ENCODE peak calls at places on chromosome 15, in eight cellular contexts. One of them, this sample, is unnamed.

GRCh38 chr15:96336643-96337353 is 6.3 kb downstream of the NR2F2 start:
- DNase-seq in CD8-positive, alpha-beta T cell: no peak
- DNase-seq in hepatocyte: no peak
- DNase-seq in activated naive CD4-positive, alpha-beta T cell treated with anti-CD3 and anti-CD28 coated beads, Interleukin-2, amount 10 ng/mL, durations not matched to agents 7 days and 5 days: no peak
- DNase-seq in occipital lobe: no peak
- DNase-seq in HFFc6: no peak
- DNase-seq in cardiac fibroblast: peak
- DNase-seq in fibroblast of gingiva: no peak
- DNase-seq in this sample: peak

GRCh38 chr15:60134609-60135008 is 130.5 kb downstream of the FOXB1 start:
- DNase-seq in CD8-positive, alpha-beta T cell: no peak
- DNase-seq in hepatocyte: no peak
- DNase-seq in activated naive CD4-positive, alpha-beta T cell treated with anti-CD3 and anti-CD28 coated beads, Interleukin-2, amount 10 ng/mL, durations not matched to agents 7 days and 5 days: no peak
- DNase-seq in occipital lobe: no peak
- DNase-seq in HFFc6: no peak
- DNase-seq in cardiac fibroblast: no peak
- DNase-seq in fibroblast of gingiva: no peak
- DNase-seq in this sample: no peak

GRCh38 chr15:88635343-88635742 is 3.5 kb upstream of the ISG20 start:
- DNase-seq in CD8-positive, alpha-beta T cell: peak
- DNase-seq in hepatocyte: no peak
- DNase-seq in activated naive CD4-positive, alpha-beta T cell treated with anti-CD3 and anti-CD28 coated beads, Interleukin-2, amount 10 ng/mL, durations not matched to agents 7 days and 5 days: peak
- DNase-seq in occipital lobe: no peak
- DNase-seq in HFFc6: no peak
- DNase-seq in cardiac fibroblast: no peak
- DNase-seq in fibroblast of gingiva: peak
- DNase-seq in this sample: no peak

GRCh38 chr15:101100593-101101442 is 151.0 kb downstream of the CHSY1 start:
- DNase-seq in CD8-positive, alpha-beta T cell: no peak
- DNase-seq in hepatocyte: no peak
- DNase-seq in activated naive CD4-positive, alpha-beta T cell treated with anti-CD3 and anti-CD28 coated beads, Interleukin-2, amount 10 ng/mL, durations not matched to agents 7 days and 5 days: no peak
- DNase-seq in occipital lobe: no peak
- DNase-seq in HFFc6: no peak
- DNase-seq in cardiac fibroblast: no peak
- DNase-seq in fibroblast of gingiva: no peak
- DNase-seq in this sample: no peak

GRCh38 chr15:89673162-89673506 is 6.0 kb downstream of the PLIN1 start:
- DNase-seq in CD8-positive, alpha-beta T cell: no peak
- DNase-seq in hepatocyte: no peak
- DNase-seq in activated naive CD4-positive, alpha-beta T cell treated with anti-CD3 and anti-CD28 coated beads, Interleukin-2, amount 10 ng/mL, durations not matched to agents 7 days and 5 days: peak
- DNase-seq in occipital lobe: no peak
- DNase-seq in HFFc6: no peak
- DNase-seq in cardiac fibroblast: peak
- DNase-seq in fibroblast of gingiva: no peak
- DNase-seq in this sample: no peak

GRCh38 chr15:84749111-84749991 is 959 bp downstream of the ZNF592 start:
- DNase-seq in CD8-positive, alpha-beta T cell: peak
- DNase-seq in hepatocyte: peak
- DNase-seq in activated naive CD4-positive, alpha-beta T cell treated with anti-CD3 and anti-CD28 coated beads, Interleukin-2, amount 10 ng/mL, durations not matched to agents 7 days and 5 days: peak
- DNase-seq in occipital lobe: no peak
- DNase-seq in HFFc6: no peak
- DNase-seq in cardiac fibroblast: peak
- DNase-seq in fibroblast of gingiva: peak
- DNase-seq in this sample: peak

GRCh38 chr15:59687831-59688230 is 1.3 kb downstream of the BNIP2 start:
- DNase-seq in CD8-positive, alpha-beta T cell: peak
- DNase-seq in hepatocyte: no peak
- DNase-seq in activated naive CD4-positive, alpha-beta T cell treated with anti-CD3 and anti-CD28 coated beads, Interleukin-2, amount 10 ng/mL, durations not matched to agents 7 days and 5 days: peak
- DNase-seq in occipital lobe: no peak
- DNase-seq in HFFc6: no peak
- DNase-seq in cardiac fibroblast: peak
- DNase-seq in fibroblast of gingiva: no peak
- DNase-seq in this sample: no peak

GRCh38 chr15:48367483-48367882 is 36.3 kb downstream of the DUT start:
- DNase-seq in CD8-positive, alpha-beta T cell: no peak
- DNase-seq in hepatocyte: no peak
- DNase-seq in activated naive CD4-positive, alpha-beta T cell treated with anti-CD3 and anti-CD28 coated beads, Interleukin-2, amount 10 ng/mL, durations not matched to agents 7 days and 5 days: no peak
- DNase-seq in occipital lobe: no peak
- DNase-seq in HFFc6: no peak
- DNase-seq in cardiac fibroblast: peak
- DNase-seq in fibroblast of gingiva: peak
- DNase-seq in this sample: no peak

GRCh38 chr15:48645558-48646330 is at the start of gene FBN1:
- DNase-seq in CD8-positive, alpha-beta T cell: no peak
- DNase-seq in hepatocyte: peak
- DNase-seq in activated naive CD4-positive, alpha-beta T cell treated with anti-CD3 and anti-CD28 coated beads, Interleukin-2, amount 10 ng/mL, durations not matched to agents 7 days and 5 days: peak
- DNase-seq in occipital lobe: peak
- DNase-seq in HFFc6: peak
- DNase-seq in cardiac fibroblast: peak
- DNase-seq in fibroblast of gingiva: peak
- DNase-seq in this sample: peak

GRCh38 chr15:101145362-101145761 is 106.5 kb downstream of the CHSY1 start:
- DNase-seq in CD8-positive, alpha-beta T cell: no peak
- DNase-seq in hepatocyte: no peak
- DNase-seq in activated naive CD4-positive, alpha-beta T cell treated with anti-CD3 and anti-CD28 coated beads, Interleukin-2, amount 10 ng/mL, durations not matched to agents 7 days and 5 days: no peak
- DNase-seq in occipital lobe: no peak
- DNase-seq in HFFc6: no peak
- DNase-seq in cardiac fibroblast: no peak
- DNase-seq in fibroblast of gingiva: no peak
- DNase-seq in this sample: no peak

GRCh38 chr15:70494861-70495571 is 268.3 kb downstream of the UACA start:
- DNase-seq in CD8-positive, alpha-beta T cell: no peak
- DNase-seq in hepatocyte: peak
- DNase-seq in activated naive CD4-positive, alpha-beta T cell treated with anti-CD3 and anti-CD28 coated beads, Interleukin-2, amount 10 ng/mL, durations not matched to agents 7 days and 5 days: no peak
- DNase-seq in occipital lobe: no peak
- DNase-seq in HFFc6: peak
- DNase-seq in cardiac fibroblast: peak
- DNase-seq in fibroblast of gingiva: peak
- DNase-seq in this sample: no peak

GRCh38 chr15:88218557-88219214 is 37.9 kb downstream of the NTRK3 start:
- DNase-seq in CD8-positive, alpha-beta T cell: no peak
- DNase-seq in hepatocyte: no peak
- DNase-seq in activated naive CD4-positive, alpha-beta T cell treated with anti-CD3 and anti-CD28 coated beads, Interleukin-2, amount 10 ng/mL, durations not matched to agents 7 days and 5 days: no peak
- DNase-seq in occipital lobe: no peak
- DNase-seq in HFFc6: no peak
- DNase-seq in cardiac fibroblast: no peak
- DNase-seq in fibroblast of gingiva: no peak
- DNase-seq in this sample: no peak

GRCh38 chr15:63531586-63531985 is 27.2 kb downstream of the USP3 start:
- DNase-seq in CD8-positive, alpha-beta T cell: no peak
- DNase-seq in hepatocyte: no peak
- DNase-seq in activated naive CD4-positive, alpha-beta T cell treated with anti-CD3 and anti-CD28 coated beads, Interleukin-2, amount 10 ng/mL, durations not matched to agents 7 days and 5 days: no peak
- DNase-seq in occipital lobe: no peak
- DNase-seq in HFFc6: no peak
- DNase-seq in cardiac fibroblast: no peak
- DNase-seq in fibroblast of gingiva: no peak
- DNase-seq in this sample: no peak

GRCh38 chr15:74785716-74786032 is 3.8 kb downstream of the CSK start:
- DNase-seq in CD8-positive, alpha-beta T cell: no peak
- DNase-seq in hepatocyte: no peak
- DNase-seq in activated naive CD4-positive, alpha-beta T cell treated with anti-CD3 and anti-CD28 coated beads, Interleukin-2, amount 10 ng/mL, durations not matched to agents 7 days and 5 days: peak
- DNase-seq in occipital lobe: no peak
- DNase-seq in HFFc6: no peak
- DNase-seq in cardiac fibroblast: no peak
- DNase-seq in fibroblast of gingiva: no peak
- DNase-seq in this sample: no peak

GRCh38 chr15:49832421-49832980 is 211.7 kb downstream of the DTWD1 start:
- DNase-seq in CD8-positive, alpha-beta T cell: no peak
- DNase-seq in hepatocyte: peak
- DNase-seq in activated naive CD4-positive, alpha-beta T cell treated with anti-CD3 and anti-CD28 coated beads, Interleukin-2, amount 10 ng/mL, durations not matched to agents 7 days and 5 days: no peak
- DNase-seq in occipital lobe: no peak
- DNase-seq in HFFc6: no peak
- DNase-seq in cardiac fibroblast: peak
- DNase-seq in fibroblast of gingiva: peak
- DNase-seq in this sample: no peak

GRCh38 chr15:75578948-75579908 is at the start of gene PTPN9:
- DNase-seq in CD8-positive, alpha-beta T cell: peak
- DNase-seq in hepatocyte: peak
- DNase-seq in activated naive CD4-positive, alpha-beta T cell treated with anti-CD3 and anti-CD28 coated beads, Interleukin-2, amount 10 ng/mL, durations not matched to agents 7 days and 5 days: peak
- DNase-seq in occipital lobe: peak
- DNase-seq in HFFc6: peak
- DNase-seq in cardiac fibroblast: peak
- DNase-seq in fibroblast of gingiva: peak
- DNase-seq in this sample: peak

GRCh38 chr15:39579487-39580116 is 1.3 kb upstream of the THBS1 start:
- DNase-seq in CD8-positive, alpha-beta T cell: no peak
- DNase-seq in hepatocyte: peak
- DNase-seq in activated naive CD4-positive, alpha-beta T cell treated with anti-CD3 and anti-CD28 coated beads, Interleukin-2, amount 10 ng/mL, durations not matched to agents 7 days and 5 days: no peak
- DNase-seq in occipital lobe: no peak
- DNase-seq in HFFc6: peak
- DNase-seq in cardiac fibroblast: peak
- DNase-seq in fibroblast of gingiva: peak
- DNase-seq in this sample: peak

GRCh38 chr15:83200162-83200561 is 7.5 kb downstream of the HDGFL3 start:
- DNase-seq in CD8-positive, alpha-beta T cell: no peak
- DNase-seq in hepatocyte: no peak
- DNase-seq in activated naive CD4-positive, alpha-beta T cell treated with anti-CD3 and anti-CD28 coated beads, Interleukin-2, amount 10 ng/mL, durations not matched to agents 7 days and 5 days: no peak
- DNase-seq in occipital lobe: no peak
- DNase-seq in HFFc6: peak
- DNase-seq in cardiac fibroblast: peak
- DNase-seq in fibroblast of gingiva: no peak
- DNase-seq in this sample: no peak

GRCh38 chr15:65077981-65078352 is 1.4 kb downstream of the KBTBD13 start:
- DNase-seq in CD8-positive, alpha-beta T cell: peak
- DNase-seq in hepatocyte: peak
- DNase-seq in activated naive CD4-positive, alpha-beta T cell treated with anti-CD3 and anti-CD28 coated beads, Interleukin-2, amount 10 ng/mL, durations not matched to agents 7 days and 5 days: peak
- DNase-seq in occipital lobe: no peak
- DNase-seq in HFFc6: no peak
- DNase-seq in cardiac fibroblast: peak
- DNase-seq in fibroblast of gingiva: peak
- DNase-seq in this sample: peak

GRCh38 chr15:64685230-64685886 is 90.0 kb downstream of the RBPMS2 start:
- DNase-seq in CD8-positive, alpha-beta T cell: no peak
- DNase-seq in hepatocyte: no peak
- DNase-seq in activated naive CD4-positive, alpha-beta T cell treated with anti-CD3 and anti-CD28 coated beads, Interleukin-2, amount 10 ng/mL, durations not matched to agents 7 days and 5 days: no peak
- DNase-seq in occipital lobe: no peak
- DNase-seq in HFFc6: no peak
- DNase-seq in cardiac fibroblast: no peak
- DNase-seq in fibroblast of gingiva: no peak
- DNase-seq in this sample: no peak

GRCh38 chr15:72902245-72902928 is 118.8 kb upstream of the ADPGK start:
- DNase-seq in CD8-positive, alpha-beta T cell: no peak
- DNase-seq in hepatocyte: peak
- DNase-seq in activated naive CD4-positive, alpha-beta T cell treated with anti-CD3 and anti-CD28 coated beads, Interleukin-2, amount 10 ng/mL, durations not matched to agents 7 days and 5 days: no peak
- DNase-seq in occipital lobe: no peak
- DNase-seq in HFFc6: peak
- DNase-seq in cardiac fibroblast: peak
- DNase-seq in fibroblast of gingiva: peak
- DNase-seq in this sample: peak

GRCh38 chr15:41567261-41567660 is 8.2 kb downstream of the TYRO3 start:
- DNase-seq in CD8-positive, alpha-beta T cell: no peak
- DNase-seq in hepatocyte: no peak
- DNase-seq in activated naive CD4-positive, alpha-beta T cell treated with anti-CD3 and anti-CD28 coated beads, Interleukin-2, amount 10 ng/mL, durations not matched to agents 7 days and 5 days: no peak
- DNase-seq in occipital lobe: no peak
- DNase-seq in HFFc6: no peak
- DNase-seq in cardiac fibroblast: no peak
- DNase-seq in fibroblast of gingiva: no peak
- DNase-seq in this sample: no peak

GRCh38 chr15:45457215-45457614 is 65.3 kb downstream of the SLC30A4 start:
- DNase-seq in CD8-positive, alpha-beta T cell: no peak
- DNase-seq in hepatocyte: no peak
- DNase-seq in activated naive CD4-positive, alpha-beta T cell treated with anti-CD3 and anti-CD28 coated beads, Interleukin-2, amount 10 ng/mL, durations not matched to agents 7 days and 5 days: peak
- DNase-seq in occipital lobe: no peak
- DNase-seq in HFFc6: no peak
- DNase-seq in cardiac fibroblast: no peak
- DNase-seq in fibroblast of gingiva: no peak
- DNase-seq in this sample: no peak

GRCh38 chr15:31214864-31215489 is 111.7 kb upstream of the KLF13 start:
- DNase-seq in CD8-positive, alpha-beta T cell: no peak
- DNase-seq in hepatocyte: peak
- DNase-seq in activated naive CD4-positive, alpha-beta T cell treated with anti-CD3 and anti-CD28 coated beads, Interleukin-2, amount 10 ng/mL, durations not matched to agents 7 days and 5 days: no peak
- DNase-seq in occipital lobe: peak
- DNase-seq in HFFc6: no peak
- DNase-seq in cardiac fibroblast: peak
- DNase-seq in fibroblast of gingiva: peak
- DNase-seq in this sample: no peak

GRCh38 chr15:75982468-75982867 is 29.8 kb downstream of the NRG4 start:
- DNase-seq in CD8-positive, alpha-beta T cell: no peak
- DNase-seq in hepatocyte: no peak
- DNase-seq in activated naive CD4-positive, alpha-beta T cell treated with anti-CD3 and anti-CD28 coated beads, Interleukin-2, amount 10 ng/mL, durations not matched to agents 7 days and 5 days: no peak
- DNase-seq in occipital lobe: no peak
- DNase-seq in HFFc6: no peak
- DNase-seq in cardiac fibroblast: no peak
- DNase-seq in fibroblast of gingiva: no peak
- DNase-seq in this sample: no peak

GRCh38 chr15:47750030-47750739 is 32.9 kb downstream of the SEMA6D start:
- DNase-seq in CD8-positive, alpha-beta T cell: no peak
- DNase-seq in hepatocyte: peak
- DNase-seq in activated naive CD4-positive, alpha-beta T cell treated with anti-CD3 and anti-CD28 coated beads, Interleukin-2, amount 10 ng/mL, durations not matched to agents 7 days and 5 days: no peak
- DNase-seq in occipital lobe: no peak
- DNase-seq in HFFc6: peak
- DNase-seq in cardiac fibroblast: peak
- DNase-seq in fibroblast of gingiva: peak
- DNase-seq in this sample: peak

GRCh38 chr15:96087180-96087886 is 243.2 kb upstream of the NR2F2 start:
- DNase-seq in CD8-positive, alpha-beta T cell: no peak
- DNase-seq in hepatocyte: no peak
- DNase-seq in activated naive CD4-positive, alpha-beta T cell treated with anti-CD3 and anti-CD28 coated beads, Interleukin-2, amount 10 ng/mL, durations not matched to agents 7 days and 5 days: no peak
- DNase-seq in occipital lobe: no peak
- DNase-seq in HFFc6: no peak
- DNase-seq in cardiac fibroblast: no peak
- DNase-seq in fibroblast of gingiva: no peak
- DNase-seq in this sample: no peak

GRCh38 chr15:65646486-65646885 is 24.7 kb downstream of the SLC24A1 start:
- DNase-seq in CD8-positive, alpha-beta T cell: no peak
- DNase-seq in hepatocyte: no peak
- DNase-seq in activated naive CD4-positive, alpha-beta T cell treated with anti-CD3 and anti-CD28 coated beads, Interleukin-2, amount 10 ng/mL, durations not matched to agents 7 days and 5 days: no peak
- DNase-seq in occipital lobe: no peak
- DNase-seq in HFFc6: peak
- DNase-seq in cardiac fibroblast: no peak
- DNase-seq in fibroblast of gingiva: no peak
- DNase-seq in this sample: no peak

GRCh38 chr15:41429003-41429890 is 12.4 kb downstream of the RTF1 start:
- DNase-seq in CD8-positive, alpha-beta T cell: no peak
- DNase-seq in hepatocyte: peak
- DNase-seq in activated naive CD4-positive, alpha-beta T cell treated with anti-CD3 and anti-CD28 coated beads, Interleukin-2, amount 10 ng/mL, durations not matched to agents 7 days and 5 days: peak
- DNase-seq in occipital lobe: no peak
- DNase-seq in HFFc6: no peak
- DNase-seq in cardiac fibroblast: peak
- DNase-seq in fibroblast of gingiva: no peak
- DNase-seq in this sample: no peak

GRCh38 chr15:77798847-77799246 is 166.1 kb upstream of the LINGO1 start:
- DNase-seq in CD8-positive, alpha-beta T cell: no peak
- DNase-seq in hepatocyte: no peak
- DNase-seq in activated naive CD4-positive, alpha-beta T cell treated with anti-CD3 and anti-CD28 coated beads, Interleukin-2, amount 10 ng/mL, durations not matched to agents 7 days and 5 days: no peak
- DNase-seq in occipital lobe: no peak
- DNase-seq in HFFc6: no peak
- DNase-seq in cardiac fibroblast: no peak
- DNase-seq in fibroblast of gingiva: no peak
- DNase-seq in this sample: no peak

GRCh38 chr15:48096355-48096786 is 24.4 kb upstream of the SLC24A5 start:
- DNase-seq in CD8-positive, alpha-beta T cell: no peak
- DNase-seq in hepatocyte: no peak
- DNase-seq in activated naive CD4-positive, alpha-beta T cell treated with anti-CD3 and anti-CD28 coated beads, Interleukin-2, amount 10 ng/mL, durations not matched to agents 7 days and 5 days: no peak
- DNase-seq in occipital lobe: no peak
- DNase-seq in HFFc6: no peak
- DNase-seq in cardiac fibroblast: no peak
- DNase-seq in fibroblast of gingiva: no peak
- DNase-seq in this sample: no peak

GRCh38 chr15:31248951-31249350 is 77.7 kb upstream of the KLF13 start:
- DNase-seq in CD8-positive, alpha-beta T cell: no peak
- DNase-seq in hepatocyte: no peak
- DNase-seq in activated naive CD4-positive, alpha-beta T cell treated with anti-CD3 and anti-CD28 coated beads, Interleukin-2, amount 10 ng/mL, durations not matched to agents 7 days and 5 days: no peak
- DNase-seq in occipital lobe: no peak
- DNase-seq in HFFc6: no peak
- DNase-seq in cardiac fibroblast: no peak
- DNase-seq in fibroblast of gingiva: no peak
- DNase-seq in this sample: no peak

GRCh38 chr15:61794276-61794675 is 266.0 kb downstream of the VPS13C start:
- DNase-seq in CD8-positive, alpha-beta T cell: no peak
- DNase-seq in hepatocyte: no peak
- DNase-seq in activated naive CD4-positive, alpha-beta T cell treated with anti-CD3 and anti-CD28 coated beads, Interleukin-2, amount 10 ng/mL, durations not matched to agents 7 days and 5 days: no peak
- DNase-seq in occipital lobe: no peak
- DNase-seq in HFFc6: no peak
- DNase-seq in cardiac fibroblast: no peak
- DNase-seq in fibroblast of gingiva: peak
- DNase-seq in this sample: no peak

GRCh38 chr15:86044981-86045380 is 34.7 kb upstream of the AGBL1 start:
- DNase-seq in CD8-positive, alpha-beta T cell: no peak
- DNase-seq in hepatocyte: no peak
- DNase-seq in activated naive CD4-positive, alpha-beta T cell treated with anti-CD3 and anti-CD28 coated beads, Interleukin-2, amount 10 ng/mL, durations not matched to agents 7 days and 5 days: no peak
- DNase-seq in occipital lobe: no peak
- DNase-seq in HFFc6: no peak
- DNase-seq in cardiac fibroblast: no peak
- DNase-seq in fibroblast of gingiva: no peak
- DNase-seq in this sample: no peak

This sample was measured in head of caudate nucleus.